ENCODE peak calls at places on chromosomes 7 and 10, in five cellular contexts. One of them, this sample, is unnamed.

GRCh38 chr7:50727072-50727471 is 55.6 kb downstream of the GRB10 start:
- DNase-seq in GM13976: no peak
- DNase-seq in stimulated activated CD8-positive, alpha-beta memory T cell treated with anti-CD3 and anti-CD28 coated beads, Interleukin-15, amount 100 ng/mL, for 24 hours: no peak
- DNase-seq in stimulated activated CD4-positive, alpha-beta T cell treated with anti-CD3 and anti-CD28 coated beads, Interleukin-4, amount 100 ng/mL, for 24 hours: no peak
- DNase-seq in activated B cell treated with CpG ODN at 0.5 μM for 24 hours: no peak
- DNase-seq in this sample: no peak

GRCh38 chr10:92696606-92697383 is 7.0 kb downstream of the HHEX start:
- DNase-seq in GM13976: no peak
- DNase-seq in stimulated activated CD8-positive, alpha-beta memory T cell treated with anti-CD3 and anti-CD28 coated beads, Interleukin-15, amount 100 ng/mL, for 24 hours: no peak
- DNase-seq in stimulated activated CD4-positive, alpha-beta T cell treated with anti-CD3 and anti-CD28 coated beads, Interleukin-4, amount 100 ng/mL, for 24 hours: no peak
- DNase-seq in activated B cell treated with CpG ODN at 0.5 μM for 24 hours: no peak
- DNase-seq in this sample: no peak

GRCh38 chr10:93630609-93631320 is 18.4 kb downstream of the PDE6C start:
- DNase-seq in GM13976: no peak
- DNase-seq in stimulated activated CD8-positive, alpha-beta memory T cell treated with anti-CD3 and anti-CD28 coated beads, Interleukin-15, amount 100 ng/mL, for 24 hours: no peak
- DNase-seq in stimulated activated CD4-positive, alpha-beta T cell treated with anti-CD3 and anti-CD28 coated beads, Interleukin-4, amount 100 ng/mL, for 24 hours: no peak
- DNase-seq in activated B cell treated with CpG ODN at 0.5 μM for 24 hours: no peak
- DNase-seq in this sample: no peak

GRCh38 chr7:23004247-23004520 is 9.7 kb downstream of the HYCC1 start:
- DNase-seq in GM13976: no peak
- DNase-seq in stimulated activated CD8-positive, alpha-beta memory T cell treated with anti-CD3 and anti-CD28 coated beads, Interleukin-15, amount 100 ng/mL, for 24 hours: no peak
- DNase-seq in stimulated activated CD4-positive, alpha-beta T cell treated with anti-CD3 and anti-CD28 coated beads, Interleukin-4, amount 100 ng/mL, for 24 hours: no peak
- DNase-seq in activated B cell treated with CpG ODN at 0.5 μM for 24 hours: no peak
- DNase-seq in this sample: no peak

GRCh38 chr7:148978091-148978490 is 50.2 kb downstream of the PDIA4 start:
- DNase-seq in GM13976: no peak
- DNase-seq in stimulated activated CD8-positive, alpha-beta memory T cell treated with anti-CD3 and anti-CD28 coated beads, Interleukin-15, amount 100 ng/mL, for 24 hours: no peak
- DNase-seq in stimulated activated CD4-positive, alpha-beta T cell treated with anti-CD3 and anti-CD28 coated beads, Interleukin-4, amount 100 ng/mL, for 24 hours: no peak
- DNase-seq in activated B cell treated with CpG ODN at 0.5 μM for 24 hours: no peak
- DNase-seq in this sample: no peak

GRCh38 chr7:113731571-113731970 is 187.2 kb downstream of the PPP1R3A start:
- DNase-seq in GM13976: no peak
- DNase-seq in stimulated activated CD8-positive, alpha-beta memory T cell treated with anti-CD3 and anti-CD28 coated beads, Interleukin-15, amount 100 ng/mL, for 24 hours: no peak
- DNase-seq in stimulated activated CD4-positive, alpha-beta T cell treated with anti-CD3 and anti-CD28 coated beads, Interleukin-4, amount 100 ng/mL, for 24 hours: no peak
- DNase-seq in activated B cell treated with CpG ODN at 0.5 μM for 24 hours: no peak
- DNase-seq in this sample: no peak

GRCh38 chr7:149838992-149839408 is 825 bp downstream of the ZNF862 start:
- DNase-seq in GM13976: no peak
- DNase-seq in stimulated activated CD8-positive, alpha-beta memory T cell treated with anti-CD3 and anti-CD28 coated beads, Interleukin-15, amount 100 ng/mL, for 24 hours: no peak
- DNase-seq in stimulated activated CD4-positive, alpha-beta T cell treated with anti-CD3 and anti-CD28 coated beads, Interleukin-4, amount 100 ng/mL, for 24 hours: no peak
- DNase-seq in activated B cell treated with CpG ODN at 0.5 μM for 24 hours: no peak
- DNase-seq in this sample: peak

GRCh38 chr10:101301111-101301731 is 52.7 kb upstream of the BTRC start:
- DNase-seq in GM13976: peak
- DNase-seq in stimulated activated CD8-positive, alpha-beta memory T cell treated with anti-CD3 and anti-CD28 coated beads, Interleukin-15, amount 100 ng/mL, for 24 hours: no peak
- DNase-seq in stimulated activated CD4-positive, alpha-beta T cell treated with anti-CD3 and anti-CD28 coated beads, Interleukin-4, amount 100 ng/mL, for 24 hours: peak
- DNase-seq in activated B cell treated with CpG ODN at 0.5 μM for 24 hours: no peak
- DNase-seq in this sample: no peak

GRCh38 chr10:119595134-119595714 is 1.5 kb downstream of the TIAL1 start:
- DNase-seq in GM13976: no peak
- DNase-seq in stimulated activated CD8-positive, alpha-beta memory T cell treated with anti-CD3 and anti-CD28 coated beads, Interleukin-15, amount 100 ng/mL, for 24 hours: no peak
- DNase-seq in stimulated activated CD4-positive, alpha-beta T cell treated with anti-CD3 and anti-CD28 coated beads, Interleukin-4, amount 100 ng/mL, for 24 hours: no peak
- DNase-seq in activated B cell treated with CpG ODN at 0.5 μM for 24 hours: no peak
- DNase-seq in this sample: peak

GRCh38 chr10:126387041-126387908 is 1.0 kb downstream of the ADAM12 start:
- DNase-seq in GM13976: peak
- DNase-seq in stimulated activated CD8-positive, alpha-beta memory T cell treated with anti-CD3 and anti-CD28 coated beads, Interleukin-15, amount 100 ng/mL, for 24 hours: peak
- DNase-seq in stimulated activated CD4-positive, alpha-beta T cell treated with anti-CD3 and anti-CD28 coated beads, Interleukin-4, amount 100 ng/mL, for 24 hours: peak
- DNase-seq in activated B cell treated with CpG ODN at 0.5 μM for 24 hours: peak
- DNase-seq in this sample: peak

GRCh38 chr7:87369216-87369615 is 23.8 kb downstream of the CROT start:
- DNase-seq in GM13976: no peak
- DNase-seq in stimulated activated CD8-positive, alpha-beta memory T cell treated with anti-CD3 and anti-CD28 coated beads, Interleukin-15, amount 100 ng/mL, for 24 hours: no peak
- DNase-seq in stimulated activated CD4-positive, alpha-beta T cell treated with anti-CD3 and anti-CD28 coated beads, Interleukin-4, amount 100 ng/mL, for 24 hours: peak
- DNase-seq in activated B cell treated with CpG ODN at 0.5 μM for 24 hours: no peak
- DNase-seq in this sample: no peak

GRCh38 chr7:75984130-75985008 is 10.0 kb downstream of the TMEM120A start:
- DNase-seq in GM13976: no peak
- DNase-seq in stimulated activated CD8-positive, alpha-beta memory T cell treated with anti-CD3 and anti-CD28 coated beads, Interleukin-15, amount 100 ng/mL, for 24 hours: no peak
- DNase-seq in stimulated activated CD4-positive, alpha-beta T cell treated with anti-CD3 and anti-CD28 coated beads, Interleukin-4, amount 100 ng/mL, for 24 hours: no peak
- DNase-seq in activated B cell treated with CpG ODN at 0.5 μM for 24 hours: no peak
- DNase-seq in this sample: no peak

GRCh38 chr10:62817120-62817762 is 1.1 kb upstream of the EGR2 start:
- DNase-seq in GM13976: peak
- DNase-seq in stimulated activated CD8-positive, alpha-beta memory T cell treated with anti-CD3 and anti-CD28 coated beads, Interleukin-15, amount 100 ng/mL, for 24 hours: no peak
- DNase-seq in stimulated activated CD4-positive, alpha-beta T cell treated with anti-CD3 and anti-CD28 coated beads, Interleukin-4, amount 100 ng/mL, for 24 hours: peak
- DNase-seq in activated B cell treated with CpG ODN at 0.5 μM for 24 hours: peak
- DNase-seq in this sample: peak

GRCh38 chr10:86955501-86956194 is 1.8 kb downstream of the MMRN2 start:
- DNase-seq in GM13976: no peak
- DNase-seq in stimulated activated CD8-positive, alpha-beta memory T cell treated with anti-CD3 and anti-CD28 coated beads, Interleukin-15, amount 100 ng/mL, for 24 hours: no peak
- DNase-seq in stimulated activated CD4-positive, alpha-beta T cell treated with anti-CD3 and anti-CD28 coated beads, Interleukin-4, amount 100 ng/mL, for 24 hours: no peak
- DNase-seq in activated B cell treated with CpG ODN at 0.5 μM for 24 hours: no peak
- DNase-seq in this sample: no peak

GRCh38 chr7:2645274-2645868 is 13.6 kb downstream of the TTYH3 start:
- DNase-seq in GM13976: peak
- DNase-seq in stimulated activated CD8-positive, alpha-beta memory T cell treated with anti-CD3 and anti-CD28 coated beads, Interleukin-15, amount 100 ng/mL, for 24 hours: no peak
- DNase-seq in stimulated activated CD4-positive, alpha-beta T cell treated with anti-CD3 and anti-CD28 coated beads, Interleukin-4, amount 100 ng/mL, for 24 hours: peak
- DNase-seq in activated B cell treated with CpG ODN at 0.5 μM for 24 hours: no peak
- DNase-seq in this sample: no peak

GRCh38 chr7:158705234-158705890 is 758 bp upstream of the NCAPG2 start:
- DNase-seq in GM13976: no peak
- DNase-seq in stimulated activated CD8-positive, alpha-beta memory T cell treated with anti-CD3 and anti-CD28 coated beads, Interleukin-15, amount 100 ng/mL, for 24 hours: no peak
- DNase-seq in stimulated activated CD4-positive, alpha-beta T cell treated with anti-CD3 and anti-CD28 coated beads, Interleukin-4, amount 100 ng/mL, for 24 hours: no peak
- DNase-seq in activated B cell treated with CpG ODN at 0.5 μM for 24 hours: no peak
- DNase-seq in this sample: no peak

This sample was measured in AG08395.